ENCODE peak calls at places on chromosomes 6 and 20, in four cellular contexts. L is breast epithelium, N is uterus, S is adrenal gland. R is an unnamed sample.

GRCh38 chr6:17986656-17987575 is 519 bp downstream of the KIF13A start:
- DNase-seq in L (peak; percentile 67), N (peak; percentile 53), S (peak; percentile 83), R (peak; percentile 73)

GRCh38 chr6:127186889-127187288 is 68.4 kb downstream of the RSPO3 start:
- DNase-seq in L (no peak), N (no peak), S (peak; percentile 68), R (peak; percentile 58)

GRCh38 chr6:1604347-1604990 is 5.2 kb upstream of the FOXC1 start:
- DNase-seq in L (no peak), N (peak; percentile 58), S (no peak), R (no peak)

GRCh38 chr6:132401941-132402275 is 633 bp upstream of the MOXD1 start:
- DNase-seq in L (no peak), N (no peak), S (no peak), R (no peak)

GRCh38 chr6:108193120-108193519 is 27.3 kb downstream of the NR2E1 start:
- DNase-seq in L (no peak), N (no peak), S (no peak), R (no peak)

GRCh38 chr6:131950767-131951575 is at the start of gene CCN2:
- DNase-seq in L (peak; percentile 90), N (peak; percentile 86), S (peak; percentile 88), R (peak; percentile 61)

GRCh38 chr6:156760377-156760776 is 16.8 kb upstream of the ARID1B start:
- DNase-seq in L (no peak), N (no peak), S (no peak), R (no peak)

GRCh38 chr6:12957321-12958051 is 240.9 kb downstream of the PHACTR1 start:
- DNase-seq in L (no peak), N (peak; percentile 41), S (peak; percentile 62), R (no peak)

GRCh38 chr20:49285233-49285668 is 7.4 kb upstream of the ZNFX1 start:
- DNase-seq in L (no peak), N (no peak), S (peak; percentile 21), R (no peak)

GRCh38 chr20:10281911-10282310 is 63.3 kb downstream of the SNAP25 start:
- DNase-seq in L (no peak), N (no peak), S (no peak), R (no peak)

GRCh38 chr6:24358219-24358821 is 461 bp upstream of the DCDC2 start:
- DNase-seq in L (no peak), N (no peak), S (peak; percentile 63), R (no peak)

GRCh38 chr6:54244430-54244829 is 63.8 kb upstream of the TINAG start:
- DNase-seq in L (no peak), N (no peak), S (no peak), R (no peak)

GRCh38 chr6:121413831-121414368 is 21.5 kb upstream of the GJA1 start:
- DNase-seq in L (no peak), N (no peak), S (no peak), R (no peak)

GRCh38 chr20:61604494-61604893 is 352.4 kb downstream of the CDH4 start:
- DNase-seq in L (no peak), N (no peak), S (no peak), R (no peak)

GRCh38 chr20:32707691-32708581 is 34.2 kb upstream of the C20orf203 start:
- DNase-seq in L (no peak), N (no peak), S (no peak), R (no peak)

GRCh38 chr6:158955265-158955664 is 44.7 kb downstream of the RSPH3 start:
- DNase-seq in L (no peak), N (no peak), S (no peak), R (no peak)

GRCh38 chr6:122995930-122996796 is at the start of gene CLVS2:
- DNase-seq in L (no peak), N (peak; percentile 26), S (peak; percentile 69), R (no peak)

GRCh38 chr20:56411759-56412472 is at the start of gene CASS4:
- DNase-seq in L (no peak), N (no peak), S (peak; percentile 58), R (no peak)

GRCh38 chr6:41560440-41561192 is 14.4 kb downstream of the FOXP4 start:
- DNase-seq in L (no peak), N (peak; percentile 74), S (peak; percentile 89), R (no peak)

GRCh38 chr6:137870286-137870685 is 3.2 kb downstream of the TNFAIP3 start:
- DNase-seq in L (no peak), N (no peak), S (no peak), R (no peak)

GRCh38 chr6:158923801-158924498 is 76.1 kb downstream of the RSPH3 start:
- DNase-seq in L (no peak), N (no peak), S (no peak), R (no peak)

GRCh38 chr6:136791296-136792065 is 796 bp downstream of the MAP3K5 start:
- DNase-seq in L (peak; percentile 59), N (peak; percentile 53), S (peak; percentile 89), R (peak; percentile 41)
- TF ChIP-seq POLR2A in L (no peak), N (peak; percentile 14), S (no peak), R (peak; percentile 66)

GRCh38 chr20:17500826-17501225 is 30.4 kb downstream of the BFSP1 start:
- DNase-seq in L (no peak), N (no peak), S (no peak), R (no peak)
- H3K27me3 ChIP-seq in L (no peaks in the 10 kb centered on the region), N (no peaks in the 10 kb centered on the region), S (no peaks in the 10 kb centered on the region), R (no peaks in the 10 kb centered on the region)

GRCh38 chr6:11389977-11390376 is 147.6 kb upstream of the TMEM170B start:
- DNase-seq in L (peak; percentile 85), N (no peak), S (no peak), R (no peak)
- H3K27ac ChIP-seq in L (peak overlapping the region; percentile 90), N (no peak overlapping the region), S (no peak overlapping the region), R (peak overlapping the region; percentile 61)

GRCh38 chr6:73652637-73653570 is 888 bp downstream of the SLC17A5 start:
- DNase-seq in L (peak; percentile 53), N (peak; percentile 41), S (peak; percentile 76), R (peak; percentile 51)

GRCh38 chr6:73656501-73657145 is 2.8 kb upstream of the SLC17A5 start:
- DNase-seq in L (no peak), N (no peak), S (no peak), R (no peak)

GRCh38 chr6:73655341-73655917 is 1.6 kb upstream of the SLC17A5 start:
- DNase-seq in L (no peak), N (no peak), S (no peak), R (no peak)

GRCh38 chr6:73657201-73657600 is 3.4 kb upstream of the SLC17A5 start:
- DNase-seq in L (no peak), N (no peak), S (no peak), R (no peak)

GRCh38 chr6:73653571-73654424 is at the start of gene SLC17A5:
- DNase-seq in L (peak; percentile 93), N (peak; percentile 95), S (peak; percentile 96), R (peak; percentile 96)
- TF ChIP-seq POLR2A in L (no peak), N (peak; percentile 65), S (no peak), R (peak; percentile 64)

GRCh38 chr6:84762941-84763396 is 1.4 kb downstream of the TBX18 start:
- DNase-seq in L (no peak), N (peak; percentile 23), S (no peak), R (peak; percentile 11)
- H3K27me3 ChIP-seq in L (no peaks in the 10 kb centered on the region), N (peaks cover 12% of the 10 kb centered on the region), S (peaks cover 57% of the 10 kb centered on the region), R (peaks cover 81% of the 10 kb centered on the region)

GRCh38 chr6:43286995-43287716 is 10.9 kb upstream of the SLC22A7 start:
- DNase-seq in L (no peak), N (no peak), S (peak; percentile 79), R (no peak)

GRCh38 chr6:43287717-43288679 is 10.1 kb upstream of the SLC22A7 start:
- DNase-seq in L (no peak), N (no peak), S (no peak), R (no peak)

GRCh38 chr6:43285415-43285814 is 12.6 kb upstream of the SLC22A7 start:
- DNase-seq in L (no peak), N (no peak), S (no peak), R (no peak)

GRCh38 chr6:43285832-43286231 is 12.2 kb upstream of the SLC22A7 start:
- DNase-seq in L (no peak), N (no peak), S (no peak), R (no peak)

GRCh38 chr6:43286456-43286994 is 11.5 kb upstream of the SLC22A7 start:
- DNase-seq in L (no peak), N (no peak), S (no peak), R (no peak)
- H3K27ac ChIP-seq in L (no peak overlapping the region), N (no peak overlapping the region), S (peak overlapping the region; percentile 88), R (no peak overlapping the region)

GRCh38 chr6:105985098-105985815 is 100.9 kb upstream of the PRDM1 start:
- DNase-seq in L (no peak), N (no peak), S (no peak), R (no peak)

GRCh38 chr6:105981002-105981887 is 104.9 kb upstream of the PRDM1 start:
- DNase-seq in L (no peak), N (no peak), S (no peak), R (no peak)

GRCh38 chr6:105982761-105983600 is 103.2 kb upstream of the PRDM1 start:
- DNase-seq in L (no peak), N (no peak), S (no peak), R (no peak)

GRCh38 chr6:105983763-105984162 is 102.4 kb upstream of the PRDM1 start:
- DNase-seq in L (no peak), N (no peak), S (no peak), R (no peak)

GRCh38 chr6:105981888-105982358 is 104.2 kb upstream of the PRDM1 start:
- DNase-seq in L (no peak), N (no peak), S (no peak), R (no peak)
- TF ChIP-seq POLR2A in L (no peak), N (no peak), S (no peak), R (no peak)

GRCh38 chr6:33909737-33910136 is 105.9 kb upstream of the MLN start:
- DNase-seq in L (no peak), N (no peak), S (no peak), R (no peak)
- H3K27me3 ChIP-seq in L (no peaks in the 10 kb centered on the region), N (no peaks in the 10 kb centered on the region), S (no peaks in the 10 kb centered on the region), R (no peaks in the 10 kb centered on the region)

DNA sequence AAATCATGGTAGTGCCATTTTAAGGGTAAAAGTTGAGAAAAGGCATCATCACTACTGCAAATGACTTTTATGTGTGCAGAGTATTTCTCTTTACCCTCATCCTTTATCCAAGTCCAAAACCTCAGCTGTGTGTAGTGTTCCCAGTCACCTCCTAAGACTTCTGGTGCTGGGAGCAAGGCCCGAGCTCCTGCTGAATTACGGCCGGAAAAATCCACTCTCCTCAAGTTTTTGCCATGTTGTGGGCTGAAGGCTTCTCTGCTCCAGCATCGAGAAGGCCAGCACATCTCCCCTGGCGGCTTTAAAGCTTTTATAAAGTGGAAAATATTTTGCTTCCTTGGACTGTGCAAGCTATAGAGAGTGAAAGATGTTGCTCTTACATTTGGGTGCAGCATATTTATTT is 153.1 kb upstream of the THBS2 start:
- DNase-seq in L (no peak), N (peak; percentile 29), S (no peak), R (no peak)
- H3K27ac ChIP-seq in L (peak overlapping the region; percentile 25), N (peak overlapping the region; percentile 66), S (no peak overlapping the region), R (no peak overlapping the region)

GRCh38 chr6:31652925-31653724 is 664 bp upstream of the BAG6 start:
- DNase-seq in L (peak; percentile 90), N (no peak), S (peak; percentile 96), R (peak; percentile 81)
- TF ChIP-seq POLR2A in L (no peak), N (peak; percentile 68), S (peak; percentile 44), R (peak; percentile 78)

R was measured in gastrocnemius medialis.